ENCODE peak calls at places on chromosomes 12 and 14, in four cellular contexts. F is endothelial cell, R is amniotic stem cell, Z is NCI-H1417. M is an unnamed sample.

GRCh38 chr14:104087981-104088850 is 2.7 kb downstream of the ASPG start:
- DNase-seq in F (no peak), R (no peak), Z (no peak), M (no peak)

GRCh38 chr12:125689576-125690410 is 624.6 kb downstream of the AACS start:
- DNase-seq in F (no peak), R (no peak), Z (no peak), M (no peak)

GRCh38 chr14:27050195-27050594 is 452.4 kb upstream of the NOVA1 start:
- DNase-seq in F (no peak), R (no peak), Z (no peak), M (no peak)

GRCh38 chr14:76918176-76918750 is 92.1 kb downstream of the LRRC74A start:
- DNase-seq in F (no peak), R (peak; percentile 61), Z (peak; percentile 90), M (no peak)

GRCh38 chr12:13713746-13714400 is 267.5 kb downstream of the GRIN2B start:
- DNase-seq in F (no peak), R (no peak), Z (no peak), M (no peak)

GRCh38 chr12:4275869-4276253 is 2.3 kb downstream of the CCND2 start:
- DNase-seq in F (no peak), R (no peak), Z (no peak), M (no peak)

GRCh38 chr12:130526813-130527212 is 189.1 kb downstream of the PIWIL1 start:
- DNase-seq in F (peak; percentile 52), R (no peak), Z (no peak), M (no peak)

GRCh38 chr12:95742586-95742985 is 48.0 kb downstream of the NTN4 start:
- DNase-seq in F (no peak), R (no peak), Z (no peak), M (no peak)

GRCh38 chr12:12741705-12742104 is 24.5 kb downstream of the CDKN1B start:
- DNase-seq in F (no peak), R (no peak), Z (no peak), M (no peak)

GRCh38 chr12:40017488-40017887 is 88.4 kb downstream of the SLC2A13 start:
- DNase-seq in F (no peak), R (no peak), Z (no peak), M (no peak)

GRCh38 chr14:101857226-101857625 is 95.7 kb downstream of the PPP2R5C start:
- DNase-seq in F (no peak), R (no peak), Z (no peak), M (no peak)

GRCh38 chr12:38392584-38393144 is 76.1 kb downstream of the ALG10B start:
- DNase-seq in F (no peak), R (no peak), Z (no peak), M (no peak)

GRCh38 chr12:50188875-50189575 is 21.9 kb upstream of the CERS5 start:
- DNase-seq in F (no peak), R (no peak), Z (no peak), M (no peak)

GRCh38 chr12:1523046-1523445 is 71.3 kb downstream of the FBXL14 start:
- DNase-seq in F (no peak), R (no peak), Z (no peak), M (no peak)

GRCh38 chr14:94364964-94365363 is 23.4 kb downstream of the SERPINA1 start:
- DNase-seq in F (no peak), R (no peak), Z (no peak), M (no peak)

GRCh38 chr12:121990692-121991603 is 30.7 kb upstream of the BCL7A start:
- DNase-seq in F (no peak), R (no peak), Z (no peak), M (no peak)

GRCh38 chr12:49288412-49288853 is 6.5 kb upstream of the PRPH start:
- DNase-seq in F (peak; percentile 63), R (peak; percentile 25), Z (peak; percentile 83), M (no peak)

GRCh38 chr14:28609228-28609828 is 157.3 kb upstream of the FOXG1 start:
- DNase-seq in F (peak; percentile 75), R (peak; percentile 12), Z (peak; percentile 85), M (peak; percentile 25)

GRCh38 chr12:112130461-112130998 is 5.2 kb downstream of the TRAFD1 start:
- DNase-seq in F (no peak), R (no peak), Z (no peak), M (no peak)

GRCh38 chr14:32345311-32345771 is 16.2 kb downstream of the AKAP6 start:
- DNase-seq in F (no peak), R (no peak), Z (no peak), M (no peak)

GRCh38 chr14:37709419-37710195 is 114.2 kb downstream of the TTC6 start:
- DNase-seq in F (no peak), R (no peak), Z (peak; percentile 12), M (no peak)

GRCh38 chr12:29088611-29089219 is 60.4 kb upstream of the FAR2 start:
- DNase-seq in F (no peak), R (no peak), Z (peak; percentile 4), M (no peak)

GRCh38 chr14:105864116-105864515 is 337.7 kb downstream of the TMEM121 start:
- DNase-seq in F (no peak), R (no peak), Z (no peak), M (no peak)

M was measured in Panc1.